ENCODE peak calls at places on chromosomes 13 and 19, in nine cellular contexts. R is AG10803, T is fibroblast of pulmonary artery, N is ovary, E is keratinocyte, I is IMR-90, C is choroid plexus epithelial cell, L is neural crest cell, D is HepG2. W is an unnamed sample.

GRCh38 chr13:48144413-48145035 is 49.6 kb upstream of the MED4 start:
- DNase-seq in D (no peak), I (peak), N (no peak), R (peak), E (no peak), L (no peak), C (peak), T (peak), W (no peak)

GRCh38 chr19:34184880-34185491 is 12.7 kb downstream of the LSM14A start:
- DNase-seq in C (peak), E (no peak), R (peak), T (peak), L (no peak), I (no peak), N (no peak), D (no peak), W (no peak)

GRCh38 chr13:84121456-84121855 is 239.2 kb upstream of the SLITRK1 start:
- DNase-seq in I (no peak), N (no peak), E (no peak), L (no peak), D (no peak), T (peak), R (peak), C (peak), W (peak)

GRCh38 chr13:48853381-48854102 is 122.2 kb upstream of the FNDC3A start:
- DNase-seq in T (peak), N (no peak), L (no peak), R (peak), C (peak), D (no peak), I (peak), E (no peak), W (no peak)

GRCh38 chr13:98419786-98420559 is 156.9 kb downstream of the STK24 start:
- DNase-seq in C (no peak), E (no peak), N (no peak), T (no peak), I (no peak), R (no peak), D (no peak), L (no peak), W (no peak)

GRCh38 chr19:53865918-53866696 is 1.6 kb upstream of the MYADM start:
- DNase-seq in C (peak), R (peak), E (no peak), D (peak), T (peak), N (peak), I (peak), L (peak), W (peak)

GRCh38 chr19:1627194-1627593 is 21.9 kb upstream of the UQCR11 start:
- DNase-seq in T (no peak), N (no peak), I (no peak), E (no peak), D (no peak), R (no peak), L (no peak), C (no peak), W (no peak)

GRCh38 chr13:107192289-107192688 is 624.4 kb upstream of the ARGLU1 start:
- DNase-seq in D (peak), N (no peak), R (no peak), E (no peak), L (no peak), T (no peak), I (peak), C (peak), W (no peak)

GRCh38 chr13:69579351-69579750 is 528.3 kb upstream of the ATXN8OS start:
- DNase-seq in L (no peak), I (no peak), T (no peak), R (no peak), E (no peak), C (no peak), N (no peak), D (no peak), W (peak)

GRCh38 chr13:43036386-43037220 is 13.2 kb downstream of the DNAJC15 start:
- DNase-seq in I (no peak), T (peak), L (no peak), N (peak), C (no peak), D (no peak), R (no peak), E (no peak), W (no peak)

GRCh38 chr19:1675633-1676350 is 23.4 kb upstream of the TCF3 start:
- DNase-seq in L (no peak), C (no peak), D (no peak), E (no peak), R (no peak), I (no peak), T (no peak), N (no peak), W (no peak)

GRCh38 chr19:41537789-41538188 is 38.2 kb upstream of the CEACAM21 start:
- DNase-seq in D (peak), N (no peak), E (no peak), I (peak), L (no peak), R (peak), C (peak), T (peak), W (peak)

GRCh38 chr13:44322928-44323327 is 50.7 kb upstream of the SERP2 start:
- DNase-seq in C (no peak), L (no peak), D (no peak), I (no peak), E (no peak), N (no peak), T (no peak), R (no peak), W (peak)

GRCh38 chr19:48290341-48290922 is 20.6 kb downstream of the ZNF114 start:
- DNase-seq in T (peak), N (no peak), L (peak), E (no peak), I (peak), D (no peak), C (peak), R (peak), W (no peak)
- TF ChIP-seq CTCF in T (peak), N (no peak), L (no peak), E (no peak), I (peak), D (no peak), C (peak), R (peak), W (no peak)

GRCh38 chr19:37905936-37906867 is at the start of gene WDR87:
- DNase-seq in N (no peak), E (peak), C (peak), R (peak), I (no peak), T (peak), D (peak), L (peak), W (peak)
- TF ChIP-seq CTCF in N (no peak), E (no peak), C (peak), R (peak), I (no peak), T (no peak), D (peak), L (no peak), W (no peak)

DNA sequence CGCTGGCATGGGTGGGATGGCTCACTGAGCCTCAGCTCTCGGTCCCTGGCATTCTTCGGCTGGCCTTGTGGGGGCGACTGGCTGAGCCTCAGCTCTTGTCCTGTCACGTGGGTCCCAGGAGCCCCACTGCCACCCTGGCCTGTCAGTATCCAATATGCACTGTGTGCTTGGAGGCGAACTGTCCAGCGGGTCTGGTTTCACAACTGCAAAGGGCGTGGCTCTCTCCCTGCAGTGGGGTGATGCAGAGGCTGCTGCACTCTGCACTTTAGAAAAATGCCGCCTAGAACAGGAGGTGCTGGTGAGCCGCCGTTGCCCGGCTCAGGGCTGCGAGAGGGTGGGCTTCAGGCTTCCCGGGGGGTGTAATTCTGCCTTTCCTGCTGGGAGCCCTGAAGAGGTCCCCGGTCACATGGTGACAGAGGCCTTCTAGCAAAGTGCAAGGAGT is 17.0 kb upstream of the TMEM255B start:
- DNase-seq in C (peak), L (no peak), D (peak), R (peak), T (peak), E (no peak), N (no peak), I (peak), W (peak)
- TF ChIP-seq CTCF in C (peak), L (peak), D (peak), R (no peak), T (peak), E (peak), N (no peak), I (peak), W (no peak)

DNA sequence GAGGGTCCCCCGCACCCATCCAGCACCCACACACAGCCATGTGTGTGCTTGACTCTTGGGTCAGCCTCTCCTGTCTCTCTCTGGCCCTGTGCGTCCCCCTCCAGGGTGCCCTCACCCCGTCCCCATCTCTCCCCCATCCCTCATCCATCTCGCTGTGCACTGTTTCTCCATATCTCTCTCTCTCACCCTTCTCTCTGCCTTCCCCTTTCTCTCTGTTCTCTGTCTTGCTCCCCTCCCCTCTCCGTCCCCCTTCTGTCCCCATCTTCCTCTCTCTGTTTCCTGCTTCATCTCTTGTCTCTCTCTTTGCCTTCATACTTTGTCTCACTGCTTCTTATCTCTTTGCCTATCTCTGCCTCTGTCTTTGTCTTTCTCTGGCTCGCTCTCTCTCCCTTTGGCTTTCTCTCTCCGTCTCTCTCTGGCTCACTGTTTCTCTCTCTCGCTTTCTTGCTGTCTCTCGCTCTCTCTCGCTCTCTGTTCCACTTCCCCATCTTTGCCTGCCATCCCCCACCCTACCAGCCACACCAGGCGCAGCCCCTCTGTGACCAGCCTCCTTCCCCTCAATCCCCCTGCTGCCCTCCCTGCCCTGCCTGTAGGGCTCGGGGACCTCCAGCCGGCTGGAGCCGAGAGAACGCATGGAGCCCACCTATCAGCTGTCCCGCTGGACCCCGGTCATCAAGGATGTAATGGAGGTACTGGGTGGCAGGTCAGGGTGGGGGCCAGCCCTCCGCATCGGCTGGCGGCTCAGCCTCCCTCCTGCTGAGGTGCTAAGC is 8.9 kb downstream of the STXBP2 start:
- DNase-seq in R (no peak), I (no peak), E (no peak), D (no peak), L (no peak), N (no peak), C (no peak), T (no peak), W (no peak)
- TF ChIP-seq CTCF in R (no peak), I (no peak), E (no peak), D (no peak), L (no peak), N (no peak), C (no peak), T (no peak), W (no peak)

GRCh38 chr13:80921971-80922370 is 581.0 kb upstream of the SPRY2 start:
- DNase-seq in E (no peak), R (no peak), L (no peak), I (no peak), D (no peak), T (no peak), N (no peak), C (peak), W (no peak)

GRCh38 chr13:80928241-80928640 is 587.3 kb upstream of the SPRY2 start:
- DNase-seq in R (no peak), C (no peak), L (no peak), E (no peak), N (no peak), T (no peak), I (no peak), D (no peak), W (no peak)

GRCh38 chr13:80924596-80924995 is 583.7 kb upstream of the SPRY2 start:
- DNase-seq in I (no peak), N (no peak), R (no peak), D (no peak), E (no peak), T (peak), L (no peak), C (peak), W (no peak)

GRCh38 chr13:80921556-80921955 is 580.6 kb upstream of the SPRY2 start:
- DNase-seq in T (peak), L (no peak), D (no peak), E (no peak), I (no peak), R (no peak), N (no peak), C (peak), W (no peak)

GRCh38 chr13:80923907-80924306 is 583.0 kb upstream of the SPRY2 start:
- DNase-seq in T (peak), I (no peak), E (no peak), R (no peak), C (peak), L (no peak), D (no peak), N (no peak), W (no peak)
- TF ChIP-seq CTCF in T (peak), I (no peak), E (peak), R (no peak), C (peak), L (peak), D (no peak), N (no peak), W (peak)

GRCh38 chr13:52664269-52664668 is 11.6 kb downstream of the SUGT1 start:
- DNase-seq in N (no peak), R (no peak), I (no peak), D (no peak), T (no peak), C (no peak), E (no peak), L (no peak), W (no peak)

GRCh38 chr13:52659340-52659739 is 6.7 kb downstream of the SUGT1 start:
- DNase-seq in E (no peak), L (no peak), R (no peak), N (no peak), C (no peak), D (no peak), I (no peak), T (no peak), W (no peak)

GRCh38 chr13:52669677-52670076 is 17.0 kb downstream of the SUGT1 start:
- DNase-seq in I (no peak), T (no peak), C (no peak), E (no peak), D (no peak), N (no peak), R (no peak), L (no peak), W (no peak)

GRCh38 chr13:52670726-52671125 is 18.1 kb downstream of the SUGT1 start:
- DNase-seq in I (no peak), C (no peak), R (no peak), E (no peak), T (no peak), L (no peak), D (no peak), N (no peak), W (no peak)

GRCh38 chr13:52665325-52665724 is 12.7 kb downstream of the SUGT1 start:
- DNase-seq in E (no peak), I (peak), R (peak), N (no peak), T (peak), L (no peak), D (peak), C (peak), W (peak)
- TF ChIP-seq CTCF in E (peak), I (peak), R (peak), N (no peak), T (peak), L (peak), D (peak), C (peak), W (peak)

GRCh38 chr19:15443838-15444237 is 5.9 kb downstream of the WIZ start:
- DNase-seq in T (no peak), N (peak), D (no peak), E (no peak), I (no peak), C (no peak), L (no peak), R (peak), W (no peak)
- TF ChIP-seq CTCF in T (no peak), N (no peak), D (no peak), E (no peak), I (no peak), C (no peak), L (no peak), R (no peak), W (no peak)

DNA sequence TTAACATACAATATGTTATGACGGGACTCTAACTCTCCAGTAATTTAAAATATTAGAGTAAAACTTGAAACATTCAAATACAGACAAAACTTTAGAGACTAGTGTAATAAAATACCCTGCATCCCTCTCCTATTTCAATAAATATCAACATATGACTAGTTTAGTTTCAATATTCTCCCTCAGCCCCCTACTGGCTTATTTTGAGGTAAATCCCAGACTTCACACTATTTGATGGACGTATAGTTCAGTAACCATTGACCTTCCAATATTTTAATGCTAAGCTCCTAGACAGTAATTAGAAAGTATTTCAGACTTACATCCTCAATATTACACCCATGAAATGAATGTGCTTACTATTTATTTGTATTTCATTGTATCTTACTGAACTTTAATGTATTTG is 180.7 kb upstream of the STARD13 start:
- DNase-seq in C (peak), L (no peak), N (no peak), D (no peak), T (no peak), E (no peak), R (no peak), I (no peak), W (no peak)
- TF ChIP-seq CTCF in C (no peak), L (peak), N (no peak), D (no peak), T (peak), E (no peak), R (peak), I (no peak), W (no peak)